ENCODE peak calls at places on chromosomes 1 and 21, in seven cellular contexts. B, H, Q, G, N, Z and F are unnamed samples. For H3K27me3, the result is how much of the 10 kb centered on the place peaks cover.

GRCh38 chr21:16084776-16085364 is 355.1 kb downstream of the USP25 start:
- DNase-seq in H (peak), Q (no peak), G (no peak), N (no peak), B (no peak), Z (peak), F (peak)

GRCh38 chr1:27488523-27489138 is 1.3 kb downstream of the WASF2 start:
- DNase-seq in B (peak), Z (peak), H (peak), G (no peak), N (no peak), Q (no peak), F (no peak)

GRCh38 chr1:203183828-203184227 is 2.7 kb downstream of the CHI3L1 start:
- DNase-seq in H (no peak), N (no peak), Z (no peak), B (no peak), G (no peak), Q (no peak), F (no peak)

GRCh38 chr1:5730272-5731109 is 261.7 kb downstream of the NPHP4 start:
- DNase-seq in H (no peak), Z (no peak), B (no peak), Q (peak), G (peak), N (no peak), F (no peak)

GRCh38 chr1:160474392-160475242 is 48.4 kb downstream of the SLAMF6 start:
- DNase-seq in N (no peak), Z (no peak), Q (no peak), B (no peak), H (no peak), G (no peak), F (no peak)

GRCh38 chr1:64493864-64494263 is 23.9 kb downstream of the CACHD1 start:
- DNase-seq in H (no peak), Q (no peak), B (peak), Z (no peak), N (no peak), G (no peak), F (no peak)

GRCh38 chr1:162218975-162219374 is 149.5 kb downstream of the NOS1AP start:
- DNase-seq in N (no peak), B (no peak), Q (no peak), H (no peak), G (no peak), Z (no peak), F (no peak)

GRCh38 chr1:56331892-56332567 is 247.3 kb downstream of the PLPP3 start:
- DNase-seq in Z (peak), H (peak), Q (no peak), N (no peak), B (no peak), G (no peak), F (no peak)

GRCh38 chr1:119873166-119874025 is 22.9 kb downstream of the ADAM30 start:
- DNase-seq in N (peak), Q (no peak), B (no peak), H (peak), Z (peak), G (no peak), F (peak)

GRCh38 chr1:46675549-46676314 is 4.1 kb downstream of the TEX38 start:
- DNase-seq in Z (no peak), Q (no peak), G (no peak), H (no peak), B (peak), N (no peak), F (no peak)

GRCh38 chr1:7489586-7489985 is 281.5 kb upstream of the VAMP3 start:
- DNase-seq in Q (no peak), B (no peak), G (peak), H (no peak), N (no peak), Z (no peak), F (no peak)

GRCh38 chr1:86502721-86503430 is 34.1 kb downstream of the CLCA1 start:
- DNase-seq in N (peak), G (no peak), B (peak), Z (no peak), Q (no peak), H (no peak), F (no peak)

GRCh38 chr1:117638759-117639158 is 32.9 kb downstream of the TENT5C start:
- DNase-seq in H (no peak), B (no peak), N (no peak), Q (no peak), G (no peak), Z (no peak), F (no peak)

GRCh38 chr1:246622035-246622652 is 55.9 kb downstream of the CNST start:
- DNase-seq in Q (no peak), B (no peak), N (no peak), H (peak), G (no peak), Z (peak), F (no peak)

GRCh38 chr1:101262060-101262459 is 25.2 kb downstream of the S1PR1 start:
- DNase-seq in Q (no peak), G (no peak), N (no peak), Z (no peak), H (no peak), B (no peak), F (no peak)
- H3K27me3 ChIP-seq in Q (under half), G (under half), N (under half), Z (under half), H (under half), B (under half), F (under half)

DNA sequence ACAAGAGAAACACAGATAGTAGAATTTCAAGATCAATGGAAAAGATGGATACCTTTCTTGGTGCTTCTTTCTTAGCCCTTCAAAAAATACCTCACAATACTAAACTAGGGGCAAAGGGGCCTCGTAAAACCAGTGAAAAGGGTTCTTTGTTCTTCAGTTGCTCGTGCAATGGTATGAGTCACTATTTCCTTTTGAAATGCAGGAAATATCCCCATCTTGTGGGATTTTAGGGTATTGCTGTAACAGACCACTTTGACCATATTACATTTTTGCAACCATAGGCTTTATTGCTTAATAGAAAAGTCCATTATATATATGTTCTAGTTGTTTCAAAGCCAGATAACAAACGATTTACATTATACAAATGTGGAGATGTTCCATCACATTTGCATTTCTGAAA is 88.7 kb upstream of the PKN2 start:
- DNase-seq in Q (no peak), Z (peak), H (peak), N (no peak), B (peak), G (no peak), F (no peak)
- TF ChIP-seq CTCF in Q (peak), Z (peak), H (peak), N (no peak), B (peak), G (peak), F (peak)

GRCh38 chr1:110584045-110584444 is 22.1 kb downstream of the KCNA2 start:
- DNase-seq in H (no peak), B (no peak), Z (no peak), G (no peak), Q (no peak), N (no peak), F (no peak)
- H3K4me3 ChIP-seq in H (no peak), B (no peak), Z (no peak), G (no peak), Q (no peak), N (no peak), F (no peak)

GRCh38 chr1:38440402-38440801 is 393.8 kb upstream of the POU3F1 start:
- DNase-seq in Z (no peak), Q (no peak), H (no peak), B (no peak), N (no peak), G (no peak), F (no peak)

GRCh38 chr1:38431669-38432376 is 385.2 kb upstream of the POU3F1 start:
- DNase-seq in G (no peak), N (no peak), H (no peak), Q (no peak), B (no peak), Z (no peak), F (no peak)

GRCh38 chr1:38436006-38436405 is 389.4 kb upstream of the POU3F1 start:
- DNase-seq in B (no peak), G (no peak), Z (no peak), N (no peak), H (no peak), Q (no peak), F (no peak)

GRCh38 chr1:38433097-38433722 is 386.6 kb upstream of the POU3F1 start:
- DNase-seq in G (no peak), N (no peak), Z (no peak), H (no peak), B (no peak), Q (no peak), F (no peak)

DNA sequence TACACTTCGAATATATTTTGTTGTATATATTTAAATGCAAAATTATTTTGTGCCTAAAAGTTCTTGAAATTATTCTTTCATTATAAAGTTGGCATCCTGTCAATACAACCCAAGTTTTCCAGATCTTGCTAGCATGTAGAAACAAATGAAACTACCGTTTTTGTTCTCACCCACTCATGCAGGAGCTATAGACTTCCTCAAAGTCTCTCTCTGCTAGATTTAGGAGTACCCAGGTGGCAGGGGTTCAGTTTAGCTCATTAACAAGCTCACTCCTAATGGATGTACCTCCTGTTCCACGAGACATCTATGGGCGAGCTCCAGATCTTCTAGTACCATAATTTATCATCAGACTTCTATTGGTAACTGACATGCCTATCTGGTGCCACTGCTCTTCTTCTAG is 390.2 kb upstream of the POU3F1 start:
- DNase-seq in N (no peak), G (no peak), B (no peak), H (no peak), Z (no peak), Q (no peak), F (no peak)
- H3K27me3 ChIP-seq in N (under half), G (under half), B (under half), H (under half), Z (under half), Q (under half), F (under half)